ENCODE peak calls at places on chromosomes 12 and 14, in five cellular contexts. L, A, U, H and V are unnamed samples.
A peak's percentile ranks its signal among the peaks of the same experiment; 100 is the strongest.

GRCh38 chr12:67633708-67634107 is 14.8 kb upstream of the DYRK2 start:
- DNase-seq in H (peak; percentile 57), U (no peak), L (no peak), A (no peak), V (no peak)

GRCh38 chr12:115341442-115341841 is 657.5 kb upstream of the TBX3 start:
- DNase-seq in U (peak; percentile 97), H (peak; percentile 24), L (peak; percentile 100), A (no peak), V (peak; percentile 98)

GRCh38 chr12:95146767-95147166 is 70.5 kb downstream of the FGD6 start:
- DNase-seq in H (no peak), A (peak; percentile 83), L (no peak), U (no peak), V (no peak)

GRCh38 chr12:79691299-79692248 is 810 bp upstream of the PAWR start:
- DNase-seq in H (no peak), A (no peak), L (peak; percentile 88), U (peak; percentile 53), V (peak; percentile 66)

GRCh38 chr12:25866586-25867378 is 91.7 kb upstream of the RASSF8 start:
- DNase-seq in H (no peak), L (no peak), U (no peak), A (no peak), V (no peak)

GRCh38 chr14:96224480-96225096 is 19.9 kb downstream of the BDKRB2 start:
- DNase-seq in U (no peak), H (no peak), A (no peak), L (no peak), V (no peak)

GRCh38 chr14:80427101-80427500 is 215.8 kb upstream of the DIO2 start:
- DNase-seq in U (no peak), L (peak; percentile 44), A (no peak), H (no peak), V (peak; percentile 2)

GRCh38 chr12:52600941-52601481 is at the start of gene KRT72:
- DNase-seq in L (no peak), A (no peak), U (no peak), H (no peak), V (no peak)

GRCh38 chr14:64702493-64703392 is 1.5 kb upstream of the PLEKHG3 start:
- DNase-seq in L (no peak), H (no peak), U (no peak), A (no peak), V (no peak)

GRCh38 chr12:30329281-30329680 is 366.4 kb downstream of the IPO8 start:
- DNase-seq in L (no peak), U (no peak), A (no peak), H (no peak), V (peak; percentile 41)

GRCh38 chr14:70716483-70716882 is 74.8 kb downstream of the TTC9 start:
- DNase-seq in L (no peak), H (no peak), A (no peak), U (no peak), V (no peak)

GRCh38 chr12:68963456-68963859 is 30.5 kb upstream of the CPM start:
- DNase-seq in H (no peak), A (no peak), U (no peak), L (peak; percentile 23), V (no peak)

GRCh38 chr14:32756775-32757174 is 181.9 kb upstream of the NPAS3 start:
- DNase-seq in H (no peak), A (no peak), U (no peak), L (no peak), V (no peak)
- H3K4me3 ChIP-seq in H (no peak overlapping the region), A (no peak overlapping the region), U (no peak overlapping the region), L (no peak overlapping the region), V (no peak overlapping the region)

DNA sequence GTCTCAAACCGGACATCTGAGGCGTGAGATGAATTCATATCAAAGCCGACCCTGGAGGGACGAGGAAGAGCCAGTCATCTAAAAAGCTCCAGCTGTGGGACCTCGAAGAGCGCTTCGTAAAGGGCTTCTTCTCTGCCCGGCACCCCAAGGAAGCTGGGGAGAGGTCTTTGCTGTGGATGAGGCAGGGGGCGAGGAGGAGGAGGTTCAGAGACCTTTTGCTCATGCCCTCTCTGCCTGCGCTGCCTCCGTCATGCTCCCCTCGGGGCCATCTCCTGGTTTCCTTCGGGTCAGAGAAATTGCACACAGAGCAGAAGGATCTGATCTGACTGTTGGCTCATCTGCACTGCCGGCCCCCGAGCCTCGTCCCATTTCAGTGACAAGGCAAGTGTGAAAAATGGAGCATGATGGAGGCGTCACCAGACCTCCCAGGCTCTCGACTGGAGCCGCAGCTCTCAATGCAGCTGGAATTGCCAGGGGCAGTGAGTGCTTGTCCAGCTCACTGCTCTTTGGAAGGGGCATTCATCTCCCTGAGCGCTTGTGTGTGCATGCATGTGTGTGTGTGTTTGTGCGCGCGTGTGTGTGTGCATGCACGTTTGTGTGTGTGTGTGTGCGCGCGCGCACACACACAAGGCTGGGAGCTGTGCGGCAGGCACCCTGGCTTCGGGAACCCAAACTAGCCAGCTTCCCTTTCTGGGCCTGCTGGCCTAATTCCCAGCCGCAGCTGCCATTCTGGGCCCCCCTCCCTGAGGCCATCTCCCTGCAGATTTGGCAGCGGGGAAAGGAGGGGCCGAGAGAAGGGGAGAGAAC is 9.2 kb downstream of the CABP1 start:
- DNase-seq in A (peak; percentile 71), U (no peak), L (no peak), H (no peak), V (no peak)
- TF ChIP-seq CTCF in A (no peak), U (no peak), L (no peak), H (peak; percentile 21), V (no peak)

DNA sequence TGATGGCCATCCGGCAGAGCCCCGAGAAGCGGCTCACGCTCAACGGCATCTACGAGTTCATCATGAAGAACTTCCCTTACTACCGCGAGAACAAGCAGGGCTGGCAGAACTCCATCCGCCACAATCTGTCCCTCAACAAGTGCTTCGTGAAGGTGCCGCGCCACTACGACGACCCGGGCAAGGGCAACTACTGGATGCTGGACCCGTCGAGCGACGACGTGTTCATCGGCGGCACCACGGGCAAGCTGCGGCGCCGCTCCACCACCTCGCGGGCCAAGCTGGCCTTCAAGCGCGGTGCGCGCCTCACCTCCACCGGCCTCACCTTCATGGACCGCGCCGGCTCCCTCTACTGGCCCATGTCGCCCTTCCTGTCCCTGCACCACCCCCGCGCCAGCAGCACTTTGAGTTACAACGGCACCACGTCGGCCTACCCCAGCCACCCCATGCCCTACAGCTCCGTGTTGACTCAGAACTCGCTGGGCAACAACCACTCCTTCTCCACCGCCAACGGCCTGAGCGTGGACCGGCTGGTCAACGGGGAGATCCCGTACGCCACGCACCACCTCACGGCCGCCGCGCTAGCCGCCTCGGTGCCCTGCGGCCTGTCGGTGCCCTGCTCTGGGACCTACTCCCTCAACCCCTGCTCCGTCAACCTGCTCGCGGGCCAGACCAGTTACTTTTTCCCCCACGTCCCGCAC is 1.4 kb downstream of the FOXG1 start:
- DNase-seq in A (no peak), L (no peak), H (no peak), U (no peak), V (no peak)
- H3K4me3 ChIP-seq in A (no peak overlapping the region), L (no peak overlapping the region), H (no peak overlapping the region), U (no peak overlapping the region), V (peak overlapping the region; percentile 51)

DNA sequence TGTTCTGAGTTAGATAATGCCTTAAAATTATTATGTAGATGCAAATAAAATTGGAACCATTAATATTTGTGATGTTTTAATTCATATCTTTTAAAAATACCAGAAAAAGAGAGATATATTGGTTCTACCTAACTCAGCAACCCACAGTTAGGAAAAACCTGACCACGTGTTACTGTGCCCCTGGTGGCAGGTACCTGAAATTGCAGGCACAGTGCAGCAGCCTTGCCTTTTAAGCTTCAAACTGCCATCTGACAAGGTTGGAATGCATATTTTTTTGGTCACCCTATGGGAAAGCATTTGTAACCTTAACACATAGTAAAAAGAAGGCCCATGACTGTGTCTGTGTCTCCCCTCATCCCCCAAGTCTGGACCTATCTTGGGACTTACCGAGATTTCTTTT is 109.4 kb upstream of the NOS1 start:
- DNase-seq in U (no peak), H (no peak), A (no peak), L (no peak), V (no peak)
- TF ChIP-seq CTCF in U (no peak), H (no peak), A (peak; percentile 71), L (peak; percentile 47), V (peak; percentile 25)

GRCh38 chr14:105486333-105486973 is at the start of gene CRIP1:
- DNase-seq in A (no peak), L (no peak), H (peak; percentile 43), U (no peak), V (no peak)

GRCh38 chr14:105487449-105487985 is 831 bp downstream of the CRIP1 start:
- DNase-seq in U (no peak), L (no peak), H (peak; percentile 74), A (no peak), V (no peak)

GRCh38 chr14:105485720-105486332 is 860 bp upstream of the CRIP1 start:
- DNase-seq in L (no peak), A (peak; percentile 92), H (no peak), U (no peak), V (no peak)

GRCh38 chr14:105487986-105488777 is 1.5 kb downstream of the CRIP1 start:
- DNase-seq in U (no peak), H (no peak), L (no peak), A (no peak), V (no peak)

GRCh38 chr14:105486974-105487448 is 325 bp downstream of the CRIP1 start:
- DNase-seq in A (peak; percentile 61), U (no peak), H (peak; percentile 75), L (no peak), V (no peak)
- H3K4me3 ChIP-seq in A (peak overlapping the region; percentile 58), U (no peak overlapping the region), H (peak overlapping the region; percentile 74), L (no peak overlapping the region), V (no peak overlapping the region)